ENCODE peak calls at places on chromosomes 13 and 19, in four cellular contexts. H is WTC11, O is HepG2, Q is K562. P is an unnamed sample.

GRCh38 chr19:10517760-10518443 is 655 bp upstream of the S1PR5 start:
- DNase-seq in H (peak; percentile 65), O (no peak), Q (peak; percentile 64), P (peak; percentile 47)

GRCh38 chr19:11446652-11447301 is 11.3 kb downstream of the PRKCSH start:
- DNase-seq in H (peak; percentile 88), O (no peak), Q (peak; percentile 69), P (peak; percentile 83)

GRCh38 chr19:45087531-45087930 is 5.4 kb upstream of the PPP1R37 start:
- DNase-seq in H (no peak), O (no peak), Q (no peak), P (no peak)

GRCh38 chr19:35216026-35216832 is 12.3 kb downstream of the FAM187B start:
- DNase-seq in H (no peak), O (no peak), Q (no peak), P (no peak)

GRCh38 chr19:1273263-1274041 is 1.9 kb upstream of the FAM174C start:
- DNase-seq in H (no peak), O (no peak), Q (peak; percentile 39), P (no peak)

GRCh38 chr19:19403373-19403901 is 2.0 kb upstream of the GATAD2A start:
- DNase-seq in H (no peak), O (no peak), Q (peak; percentile 71), P (no peak)

GRCh38 chr19:39514840-39515550 is at the start of gene SELENOV:
- DNase-seq in H (peak; percentile 90), O (no peak), Q (no peak), P (no peak)

GRCh38 chr13:25860862-25861261 is 191.0 kb downstream of the SHISA2 start:
- DNase-seq in H (no peak), O (no peak), Q (no peak), P (no peak)

GRCh38 chr19:13022111-13022858 is 27.0 kb downstream of the NFIX start:
- DNase-seq in H (no peak), O (no peak), Q (no peak), P (no peak)

GRCh38 chr19:35890113-35890650 is 10.2 kb downstream of the NFKBID start:
- DNase-seq in H (no peak), O (no peak), Q (no peak), P (no peak)

GRCh38 chr13:42864952-42865634 is 83.7 kb downstream of the FAM216B start:
- DNase-seq in H (no peak), O (no peak), Q (no peak), P (no peak)

GRCh38 chr19:10858204-10858828 is 10.1 kb downstream of the C19orf38 start:
- DNase-seq in H (peak; percentile 64), O (no peak), Q (peak; percentile 53), P (peak; percentile 68)

GRCh38 chr19:38647368-38647965 is at the start of gene ACTN4:
- DNase-seq in H (peak; percentile 100), O (peak; percentile 91), Q (peak; percentile 99), P (peak; percentile 98)

GRCh38 chr13:46383383-46383782 is 3.7 kb downstream of the RUBCNL start:
- DNase-seq in H (no peak), O (no peak), Q (no peak), P (no peak)

GRCh38 chr13:60583196-60583908 is 186.3 kb downstream of the TDRD3 start:
- DNase-seq in H (peak; percentile 40), O (peak; percentile 13), Q (no peak), P (no peak)

GRCh38 chr13:36526897-36527296 is 94.6 kb downstream of the CCNA1 start:
- DNase-seq in H (no peak), O (no peak), Q (no peak), P (no peak)

GRCh38 chr19:56145698-56146097 is 4.6 kb downstream of the ZNF444 start:
- DNase-seq in H (no peak), O (no peak), Q (no peak), P (no peak)

GRCh38 chr19:40693150-40693788 is 2.8 kb upstream of the NUMBL start:
- DNase-seq in H (no peak), O (no peak), Q (no peak), P (no peak)

GRCh38 chr13:25752957-25753540 is 298.8 kb downstream of the SHISA2 start:
- DNase-seq in H (no peak), O (no peak), Q (no peak), P (no peak)

GRCh38 chr13:34247596-34247995 is 429.6 kb downstream of the RFC3 start:
- DNase-seq in H (no peak), O (no peak), Q (no peak), P (no peak)

GRCh38 chr13:61255035-61255796 is 160.4 kb downstream of the PCDH20 start:
- DNase-seq in H (peak; percentile 36), O (peak; percentile 3), Q (no peak), P (peak; percentile 5)

GRCh38 chr13:73000027-73000674 is 58.7 kb upstream of the KLF5 start:
- DNase-seq in H (no peak), O (no peak), Q (peak; percentile 3), P (no peak)

GRCh38 chr13:93216122-93216521 is 10.5 kb upstream of the GPC6 start:
- DNase-seq in H (peak; percentile 28), O (no peak), Q (no peak), P (no peak)
- TF ChIP-seq ELF4 in H (no peak), O (no peak), Q (no peak), P (no peak)

GRCh38 chr13:22517544-22517943 is 663.2 kb upstream of the SGCG start:
- DNase-seq in H (no peak), O (no peak), Q (no peak), P (no peak)
- TF ChIP-seq SP1 in H (no peak), O (no peak), Q (no peak), P (no peak)

GRCh38 chr13:110784748-110785147 is 71.2 kb downstream of the ING1 start:
- DNase-seq in H (no peak), O (no peak), Q (no peak), P (no peak)
- TF ChIP-seq ELF4 in H (no peak), O (no peak), Q (no peak), P (no peak)

GRCh38 chr19:49861541-49862410 is 5.6 kb downstream of the PNKP start:
- DNase-seq in H (no peak), O (no peak), Q (no peak), P (no peak)

GRCh38 chr19:49862411-49863253 is 4.7 kb downstream of the PNKP start:
- DNase-seq in H (peak; percentile 83), O (peak; percentile 31), Q (peak; percentile 83), P (peak; percentile 43)

GRCh38 chr19:49863254-49863934 is 4.0 kb downstream of the PNKP start:
- DNase-seq in H (no peak), O (no peak), Q (no peak), P (no peak)

GRCh38 chr19:49864890-49865289 is 2.5 kb downstream of the PNKP start:
- DNase-seq in H (no peak), O (no peak), Q (no peak), P (no peak)

DNA sequence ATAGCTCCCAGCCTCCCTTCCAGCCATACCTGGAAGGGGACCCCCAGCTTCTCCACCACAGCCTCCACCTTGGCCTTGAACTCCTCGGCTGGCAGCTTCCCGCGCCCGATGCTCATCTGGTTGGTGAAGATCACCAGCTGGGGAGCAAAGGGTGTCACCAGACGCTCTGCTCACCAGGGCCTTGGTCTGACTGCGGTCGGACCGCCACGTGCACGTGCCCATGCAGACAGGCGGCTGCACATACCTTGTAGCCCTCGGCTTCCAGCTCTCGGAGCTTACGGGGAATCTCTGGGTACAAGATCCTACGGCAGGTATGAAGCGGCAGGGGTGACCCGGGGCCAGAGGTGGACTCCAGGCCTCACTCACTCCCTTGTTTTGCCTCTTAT is 3.4 kb downstream of the PNKP start:
- DNase-seq in H (no peak), O (no peak), Q (no peak), P (no peak)
- TF ChIP-seq SP1 in H (no peak), O (no peak), Q (no peak), P (no peak)

DNA sequence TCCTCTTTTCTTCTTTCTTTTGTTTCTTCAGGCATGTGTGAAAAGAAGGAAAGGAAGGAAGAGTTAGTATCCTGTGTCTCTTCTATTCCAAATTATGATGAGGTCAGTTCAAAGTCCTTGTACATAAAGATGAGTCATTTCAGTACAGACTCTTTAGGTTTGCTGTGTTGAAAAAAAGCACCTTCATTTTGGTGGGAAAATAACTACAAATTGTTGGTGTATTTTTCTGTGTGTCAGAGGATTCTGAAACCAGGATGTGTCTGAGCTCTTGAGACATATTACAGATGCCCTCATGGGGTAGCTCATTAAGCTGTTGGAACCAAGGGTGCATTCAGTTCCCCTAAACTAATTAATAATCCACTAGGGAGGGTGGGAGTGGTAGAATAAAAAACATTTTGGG is 5.8 kb upstream of the HSPH1 start:
- DNase-seq in H (no peak), O (peak; percentile 76), Q (no peak), P (no peak)
- TF ChIP-seq ELF4 in H (no peak), O (no peak), Q (no peak), P (no peak)

DNA sequence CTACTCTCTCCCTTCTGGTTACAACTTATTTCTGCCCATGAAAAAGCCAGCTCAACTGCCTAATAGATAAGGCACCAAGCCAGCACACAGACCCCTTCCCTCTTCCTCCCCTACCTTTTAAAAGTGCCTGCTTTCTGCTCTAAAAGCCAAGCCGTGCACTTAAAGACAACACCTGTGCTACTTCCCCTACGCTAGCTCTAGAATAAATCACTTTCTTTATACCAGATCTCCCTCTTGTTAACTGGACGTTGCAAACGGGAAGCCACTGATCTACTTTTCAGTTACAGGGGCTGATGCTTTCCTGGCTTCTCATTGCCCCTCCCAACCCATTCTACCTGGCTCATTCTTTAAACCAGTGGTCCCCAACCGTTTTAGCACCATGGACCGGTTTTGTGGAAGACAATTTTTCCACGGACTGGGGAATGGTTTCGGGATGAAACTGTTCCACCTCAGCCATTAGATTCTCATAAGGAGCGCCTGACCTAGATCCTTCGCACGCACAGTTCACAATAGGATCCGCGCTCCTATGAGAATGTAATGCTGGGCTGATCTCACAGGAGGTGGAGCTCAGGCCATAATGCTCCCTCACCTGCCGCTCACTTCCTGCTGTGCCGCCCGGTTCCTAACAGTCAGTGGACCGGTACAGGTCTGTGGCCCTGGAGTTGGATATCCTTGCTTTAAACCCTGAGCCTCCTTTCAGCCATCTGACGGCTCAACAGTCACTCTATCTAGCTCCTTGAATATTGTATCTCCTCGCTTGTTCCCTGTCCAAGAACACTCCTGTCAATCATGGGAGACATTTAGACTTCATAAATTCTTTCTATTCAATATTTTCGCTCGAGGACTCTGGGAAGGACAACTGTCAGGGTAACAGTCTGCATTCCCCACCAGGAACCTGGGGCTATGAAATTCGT is 839 bp upstream of the ZNF223 start:
- DNase-seq in H (peak; percentile 24), O (no peak), Q (no peak), P (no peak)
- TF ChIP-seq SP1 in H (no peak), O (no peak), Q (no peak), P (no peak)

DNA sequence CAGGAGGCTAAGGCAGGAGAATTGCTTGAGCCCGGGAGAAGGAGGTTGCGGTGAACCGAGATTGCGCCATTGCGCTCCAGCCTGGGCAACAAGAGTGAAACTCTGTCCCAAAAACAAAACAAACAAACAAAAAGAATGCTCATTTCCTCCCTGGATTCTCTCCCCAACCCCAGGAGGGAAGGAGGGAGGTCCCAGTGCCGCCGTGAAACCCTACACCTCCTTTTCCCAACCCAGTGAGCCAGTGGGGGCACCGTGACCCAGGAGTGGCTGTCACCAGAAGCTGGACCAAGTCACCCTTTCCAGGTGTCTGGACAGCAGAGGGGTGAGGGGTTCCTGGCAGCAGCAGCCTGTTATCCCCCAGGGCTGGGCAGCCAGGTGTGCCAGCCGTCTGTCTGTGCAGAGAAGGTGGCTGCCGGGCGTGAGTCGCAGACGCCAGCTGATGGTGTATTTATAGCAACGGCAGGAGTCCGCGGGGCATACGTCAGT is 23.5 kb downstream of the NFIC start:
- DNase-seq in H (peak; percentile 58), O (no peak), Q (no peak), P (no peak)
- TF ChIP-seq ELF4 in H (no peak), O (no peak), Q (no peak), P (no peak)

GRCh38 chr19:33177417-33177976 is 16.6 kb upstream of the LRP3 start:
- DNase-seq in H (peak; percentile 64), O (peak; percentile 35), Q (no peak), P (peak; percentile 46)
- TF ChIP-seq SP1 in H (no peak), O (no peak), Q (no peak), P (no peak)

P was measured in HEK293T.